ENCODE peak calls at places on chromosomes 16 and 17, in six cellular contexts. L is fibroblast of lung, G is transverse colon, D is foreskin keratinocyte, M is esophagus squamous epithelium, R is stomach. T is an unnamed sample.

GRCh38 chr17:80802626-80803450 is 188.8 kb upstream of the CHMP6 start:
- DNase-seq in L (no peak), G (no peak), D (no peak), M (no peak), R (no peak), T (no peak)

GRCh38 chr16:66007717-66008116 is 358.8 kb upstream of the CDH5 start:
- DNase-seq in L (peak; percentile 80), G (no peak), D (peak; percentile 57), M (no peak), R (no peak), T (no peak)

GRCh38 chr16:52825882-52826281 is 226.8 kb downstream of the CHD9NB start:
- DNase-seq in L (peak; percentile 5), G (no peak), D (no peak), M (no peak), R (no peak), T (no peak)

GRCh38 chr17:43515641-43516040 is 30.5 kb downstream of the ETV4 start:
- DNase-seq in L (no peak), G (no peak), D (no peak), M (no peak), R (no peak), T (no peak)

GRCh38 chr17:1714980-1715802 is 5.0 kb upstream of the TLCD2 start:
- DNase-seq in L (peak; percentile 95), G (peak; percentile 91), D (peak; percentile 78), M (no peak), R (peak; percentile 84), T (peak; percentile 93)

GRCh38 chr16:54123766-54124165 is 162.8 kb downstream of the IRX3 start:
- DNase-seq in L (no peak), G (no peak), D (no peak), M (no peak), R (no peak), T (no peak)

GRCh38 chr16:29877266-29877961 is 14.4 kb upstream of the CDIPT start:
- DNase-seq in L (peak; percentile 17), G (no peak), D (peak; percentile 15), M (no peak), R (no peak), T (peak; percentile 82)

GRCh38 chr17:67519801-67520251 is 142.7 kb downstream of the PITPNC1 start:
- DNase-seq in L (no peak), G (no peak), D (no peak), M (no peak), R (no peak), T (no peak)

GRCh38 chr16:64656471-64656870 is 465.4 kb downstream of the CDH11 start:
- DNase-seq in L (no peak), G (no peak), D (no peak), M (no peak), R (no peak), T (no peak)

GRCh38 chr17:41678907-41679739 is 9.6 kb upstream of the EIF1 start:
- DNase-seq in L (peak; percentile 41), G (no peak), D (no peak), M (no peak), R (no peak), T (no peak)

GRCh38 chr16:74591914-74592650 is 14.8 kb downstream of the GLG1 start:
- DNase-seq in L (no peak), G (no peak), D (no peak), M (no peak), R (no peak), T (no peak)

GRCh38 chr17:40418428-40418706 is 671 bp upstream of the TOP2A start:
- DNase-seq in L (no peak), G (no peak), D (no peak), M (no peak), R (no peak), T (no peak)

GRCh38 chr17:77235370-77236080 is 94.8 kb downstream of the SEC14L1 start:
- DNase-seq in L (peak; percentile 94), G (no peak), D (no peak), M (no peak), R (no peak), T (no peak)

GRCh38 chr17:80984749-80985148 is 6.9 kb upstream of the CHMP6 start:
- DNase-seq in L (peak; percentile 90), G (no peak), D (no peak), M (no peak), R (no peak), T (no peak)

GRCh38 chr17:80529904-80530292 is 14.7 kb upstream of the RPTOR start:
- DNase-seq in L (no peak), G (no peak), D (no peak), M (no peak), R (no peak), T (no peak)

GRCh38 chr17:60167095-60167741 is 17.4 kb downstream of the CA4 start:
- DNase-seq in L (no peak), G (no peak), D (no peak), M (no peak), R (peak; percentile 82), T (no peak)

GRCh38 chr16:82043680-82044584 is 8.9 kb downstream of the HSD17B2 start:
- DNase-seq in L (peak; percentile 62), G (no peak), D (no peak), M (no peak), R (no peak), T (no peak)

GRCh38 chr17:78442648-78443128 is 64.2 kb downstream of the PGS1 start:
- DNase-seq in L (peak; percentile 91), G (peak; percentile 64), D (no peak), M (peak; percentile 20), R (peak; percentile 48), T (peak; percentile 90)

GRCh38 chr17:393806-394717 is 41.5 kb upstream of the RPH3AL start:
- DNase-seq in L (no peak), G (no peak), D (no peak), M (no peak), R (no peak), T (no peak)

GRCh38 chr16:67150058-67150832 is 553 bp downstream of the B3GNT9 start:
- DNase-seq in L (peak; percentile 84), G (no peak), D (no peak), M (no peak), R (no peak), T (peak; percentile 82)

GRCh38 chr16:6258056-6258455 is 1074.6 kb upstream of the RBFOX1 start:
- DNase-seq in L (no peak), G (no peak), D (no peak), M (no peak), R (no peak), T (no peak)

GRCh38 chr16:588639-588888 is 1.3 kb upstream of the RAB40C start:
- DNase-seq in L (peak; percentile 58), G (peak; percentile 64), D (no peak), M (no peak), R (peak; percentile 56), T (peak; percentile 82)

GRCh38 chr17:72101526-72101925 is 19.3 kb upstream of the SOX9 start:
- DNase-seq in L (no peak), G (no peak), D (no peak), M (no peak), R (no peak), T (no peak)

GRCh38 chr17:36149296-36149820 is 27.1 kb downstream of the TBC1D3B start:
- DNase-seq in L (peak; percentile 18), G (no peak), D (no peak), M (no peak), R (no peak), T (no peak)

GRCh38 chr17:47618416-47618815 is 31.3 kb upstream of the KPNB1 start:
- DNase-seq in L (no peak), G (no peak), D (no peak), M (no peak), R (no peak), T (no peak)

GRCh38 chr16:25110392-25110947 is 1.1 kb upstream of the LCMT1 start:
- DNase-seq in L (peak; percentile 9), G (peak; percentile 24), D (no peak), M (no peak), R (no peak), T (no peak)

GRCh38 chr16:87278191-87279093 is 38.8 kb downstream of the C16orf95 start:
- DNase-seq in L (peak; percentile 83), G (peak; percentile 75), D (peak; percentile 20), M (no peak), R (peak; percentile 73), T (peak; percentile 86)

GRCh38 chr16:10668322-10669045 is 26.2 kb downstream of the TEKT5 start:
- DNase-seq in L (peak; percentile 3), G (no peak), D (no peak), M (no peak), R (peak; percentile 33), T (no peak)

GRCh38 chr17:74460996-74461395 is 5.4 kb upstream of the CD300A start:
- DNase-seq in L (no peak), G (no peak), D (no peak), M (no peak), R (no peak), T (no peak)

GRCh38 chr16:27315333-27316037 is 1.7 kb downstream of the IL4R start:
- DNase-seq in L (peak; percentile 36), G (peak; percentile 60), D (peak; percentile 91), M (no peak), R (peak; percentile 56), T (peak; percentile 73)

GRCh38 chr17:1762906-1763829 is 1.3 kb downstream of the SERPINF1 start:
- DNase-seq in L (peak; percentile 87), G (no peak), D (no peak), M (no peak), R (no peak), T (no peak)

GRCh38 chr17:29870836-29871430 is 59.1 kb downstream of the SSH2 start:
- DNase-seq in L (no peak), G (no peak), D (no peak), M (no peak), R (no peak), T (no peak)
- H3K4me1 ChIP-seq in L (peaks cover 2% of the 10 kb centered on the region), G (no peaks in the 10 kb centered on the region), D (peaks cover 10% of the 10 kb centered on the region), M (peaks cover 19% of the 10 kb centered on the region), R (peaks cover 11% of the 10 kb centered on the region), T (peaks cover 18% of the 10 kb centered on the region)

GRCh38 chr17:45262516-45263476 is 902 bp upstream of the SPATA32 start:
- DNase-seq in L (peak; percentile 48), G (no peak), D (no peak), M (no peak), R (no peak), T (no peak)
- TF ChIP-seq CTCF in L (no peak), G (no peak), D (peak; percentile 20), M (no peak), R (no peak), T (no peak)

GRCh38 chr16:2473425-2473926 is 1.5 kb upstream of the TBC1D24 start:
- DNase-seq in L (no peak), G (no peak), D (no peak), M (no peak), R (no peak), T (no peak)

GRCh38 chr16:2472488-2472864 is 1.4 kb downstream of the NTN3 start:
- DNase-seq in L (no peak), G (no peak), D (no peak), M (no peak), R (no peak), T (no peak)

GRCh38 chr16:2473999-2474876 is 689 bp upstream of the TBC1D24 start:
- DNase-seq in L (no peak), G (peak; percentile 62), D (no peak), M (no peak), R (peak; percentile 60), T (peak; percentile 81)

GRCh38 chr16:2471653-2472487 is 773 bp downstream of the NTN3 start:
- DNase-seq in L (no peak), G (no peak), D (no peak), M (no peak), R (no peak), T (no peak)

GRCh38 chr16:2472885-2473284 is 1.8 kb downstream of the NTN3 start:
- DNase-seq in L (no peak), G (no peak), D (no peak), M (no peak), R (no peak), T (no peak)
- H3K27ac ChIP-seq in L (no peak overlapping the region), G (no peak overlapping the region), D (no peak overlapping the region), M (no peak overlapping the region), R (no peak overlapping the region), T (no peak overlapping the region)

GRCh38 chr16:12674096-12674495 is 129.6 kb downstream of the CPPED1 start:
- DNase-seq in L (no peak), G (no peak), D (no peak), M (no peak), R (no peak), T (no peak)
- H3K4me1 ChIP-seq in L (no peaks in the 10 kb centered on the region), G (no peaks in the 10 kb centered on the region), D (no peaks in the 10 kb centered on the region), M (no peaks in the 10 kb centered on the region), R (no peaks in the 10 kb centered on the region), T (no peaks in the 10 kb centered on the region)

T was measured in upper lobe of right lung.